ENCODE peak calls at places on chromosome 1, in six cellular contexts. O, J, G, K, I and Y are unnamed samples.

GRCh38 chr1:200036616-200037270 is 9.2 kb downstream of the NR5A2 start:
- DNase-seq in O (no peak), J (no peak), G (no peak), K (no peak), I (no peak), Y (no peak)

GRCh38 chr1:192610114-192610958 is 25.6 kb upstream of the RGS13 start:
- DNase-seq in O (no peak), J (no peak), G (peak), K (no peak), I (no peak), Y (no peak)

GRCh38 chr1:218401896-218402770 is 57.0 kb downstream of the TGFB2 start:
- DNase-seq in O (no peak), J (peak), G (no peak), K (no peak), I (no peak), Y (no peak)

GRCh38 chr1:27570823-27571222 is 33.1 kb downstream of the AHDC1 start:
- DNase-seq in O (no peak), J (peak), G (no peak), K (no peak), I (no peak), Y (no peak)

GRCh38 chr1:245026252-245026651 is 128.5 kb upstream of the KIF26B start:
- DNase-seq in O (no peak), J (no peak), G (no peak), K (no peak), I (no peak), Y (no peak)

GRCh38 chr1:198399452-198399851 is 141.0 kb downstream of the ATP6V1G3 start:
- DNase-seq in O (no peak), J (no peak), G (no peak), K (no peak), I (no peak), Y (no peak)

GRCh38 chr1:8970870-8971337 is 25.2 kb downstream of the CA6 start:
- DNase-seq in O (no peak), J (no peak), G (no peak), K (no peak), I (no peak), Y (no peak)

GRCh38 chr1:96487404-96487803 is 234.2 kb upstream of the PTBP2 start:
- DNase-seq in O (no peak), J (no peak), G (no peak), K (no peak), I (no peak), Y (no peak)

GRCh38 chr1:204623365-204623893 is 62.1 kb downstream of the LRRN2 start:
- DNase-seq in O (no peak), J (peak), G (peak), K (no peak), I (no peak), Y (no peak)

GRCh38 chr1:32701951-32702598 is 495 bp downstream of the SYNC start:
- DNase-seq in O (no peak), J (no peak), G (no peak), K (peak), I (no peak), Y (no peak)

GRCh38 chr1:197998110-197998509 is 80.9 kb downstream of the LHX9 start:
- DNase-seq in O (no peak), J (no peak), G (no peak), K (no peak), I (no peak), Y (no peak)

GRCh38 chr1:207282496-207283380 is 38.7 kb upstream of the CD55 start:
- DNase-seq in O (peak), J (no peak), G (no peak), K (no peak), I (no peak), Y (no peak)

GRCh38 chr1:10795305-10796021 is 983 bp downstream of the CASZ1 start:
- DNase-seq in O (no peak), J (no peak), G (no peak), K (no peak), I (no peak), Y (no peak)

GRCh38 chr1:81549588-81550127 is 251.1 kb upstream of the ADGRL2 start:
- DNase-seq in O (no peak), J (peak), G (peak), K (no peak), I (no peak), Y (no peak)

GRCh38 chr1:173410794-173411236 is 66.3 kb upstream of the PRDX6 start:
- DNase-seq in O (no peak), J (no peak), G (no peak), K (no peak), I (no peak), Y (no peak)

GRCh38 chr1:76465030-76465429 is 390.5 kb downstream of the ST6GALNAC3 start:
- DNase-seq in O (no peak), J (no peak), G (no peak), K (no peak), I (no peak), Y (no peak)

GRCh38 chr1:210428696-210429095 is 100.0 kb downstream of the HHAT start:
- DNase-seq in O (no peak), J (no peak), G (no peak), K (no peak), I (no peak), Y (no peak)

GRCh38 chr1:63907051-63907450 is 133.2 kb downstream of the ROR1 start:
- DNase-seq in O (no peak), J (no peak), G (no peak), K (no peak), I (no peak), Y (no peak)

GRCh38 chr1:247639381-247639981 is 34.1 kb downstream of the OR2G3 start:
- DNase-seq in O (peak), J (no peak), G (no peak), K (peak), I (peak), Y (no peak)

GRCh38 chr1:174051956-174052355 is 29.8 kb upstream of the RC3H1 start:
- DNase-seq in O (no peak), J (no peak), G (no peak), K (no peak), I (no peak), Y (no peak)

GRCh38 chr1:169915150-169915549 is 21.5 kb upstream of the SCYL3 start:
- DNase-seq in O (no peak), J (no peak), G (no peak), K (no peak), I (no peak), Y (no peak)

GRCh38 chr1:3014041-3014440 is 7.2 kb upstream of the ACTRT2 start:
- DNase-seq in O (no peak), J (no peak), G (no peak), K (no peak), I (peak), Y (no peak)

GRCh38 chr1:246503341-246503740 is 3.7 kb downstream of the SMYD3 start:
- DNase-seq in O (no peak), J (no peak), G (no peak), K (no peak), I (no peak), Y (no peak)

GRCh38 chr1:246508897-246509688 is 2.0 kb upstream of the SMYD3 start:
- DNase-seq in O (no peak), J (no peak), G (no peak), K (no peak), I (no peak), Y (no peak)

GRCh38 chr1:246510147-246511030 is 3.3 kb upstream of the SMYD3 start:
- DNase-seq in O (no peak), J (no peak), G (no peak), K (no peak), I (no peak), Y (no peak)

GRCh38 chr1:246506440-246506784 is 667 bp downstream of the SMYD3 start:
- DNase-seq in O (no peak), J (no peak), G (no peak), K (no peak), I (no peak), Y (peak)

GRCh38 chr1:246506785-246507639 is at the start of gene SMYD3:
- DNase-seq in O (peak), J (peak), G (peak), K (peak), I (peak), Y (peak)
- TF ChIP-seq POLR2A in O (no peak), J (peak), G (peak), K (peak), I (no peak), Y (no peak)

DNA sequence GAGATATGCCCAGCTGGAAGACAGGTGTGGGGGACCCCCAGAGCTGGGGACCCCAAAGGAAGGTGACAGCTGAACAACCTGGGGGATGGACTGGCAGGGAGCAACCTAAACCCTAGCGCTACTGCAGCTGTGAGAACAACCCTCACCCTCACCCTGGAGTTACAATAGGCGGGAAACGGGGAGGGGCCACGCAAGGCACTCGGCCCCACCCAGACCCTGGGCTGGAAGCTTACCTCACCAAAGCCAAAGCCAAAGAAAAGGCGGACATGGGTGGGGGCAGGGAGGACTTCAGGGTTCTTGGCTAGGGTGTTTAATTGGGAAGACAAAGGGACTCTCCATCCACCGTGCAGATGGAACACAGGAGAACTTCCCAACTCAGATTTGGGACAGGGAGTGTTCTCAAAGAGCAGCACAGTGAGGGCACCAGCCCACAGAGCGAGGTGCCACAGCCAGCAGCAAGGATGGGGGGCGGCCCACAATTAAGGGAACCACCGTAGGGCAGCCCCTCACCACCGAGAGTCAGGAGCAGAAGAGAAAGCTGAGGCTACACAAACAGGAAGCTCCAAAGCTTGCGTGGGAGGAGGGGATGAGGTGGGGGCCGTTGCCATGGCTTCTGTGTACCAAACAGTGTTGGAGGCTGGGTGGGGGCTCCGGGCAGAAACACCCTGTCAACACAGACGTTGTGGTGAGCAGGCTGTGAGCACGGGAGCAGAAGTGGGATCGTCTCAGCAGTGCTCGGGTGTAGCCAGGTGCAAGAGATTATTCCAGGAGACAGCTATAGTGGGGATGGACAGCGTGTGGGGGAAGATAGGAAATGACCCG is 1.9 kb downstream of the TAGLN2 start:
- DNase-seq in O (peak), J (peak), G (peak), K (peak), I (peak), Y (peak)
- TF ChIP-seq POLR2A in O (no peak), J (no peak), G (peak), K (peak), I (peak), Y (no peak)

GRCh38 chr1:46667782-46668760 is at the start of gene ATPAF1:
- DNase-seq in O (peak), J (peak), G (peak), K (peak), I (peak), Y (no peak)
- TF ChIP-seq POLR2A in O (no peak), J (peak), G (peak), K (peak), I (no peak), Y (no peak)

GRCh38 chr1:225809842-225810578 is at the start of gene EPHX1:
- DNase-seq in O (peak), J (peak), G (peak), K (peak), I (peak), Y (peak)
- TF ChIP-seq POLR2A in O (no peak), J (peak), G (peak), K (peak), I (no peak), Y (no peak)

GRCh38 chr1:89705901-89706699 is 73.2 kb downstream of the LRRC8C start:
- DNase-seq in O (no peak), J (no peak), G (no peak), K (no peak), I (no peak), Y (no peak)
- TF ChIP-seq POLR2A in O (no peak), J (no peak), G (no peak), K (no peak), I (no peak), Y (no peak)

GRCh38 chr1:53297226-53297625 is 30.6 kb downstream of the LRP8 start:
- DNase-seq in O (no peak), J (no peak), G (no peak), K (no peak), I (no peak), Y (no peak)

GRCh38 chr1:53293123-53293522 is 34.7 kb downstream of the LRP8 start:
- DNase-seq in O (no peak), J (no peak), G (no peak), K (no peak), I (no peak), Y (no peak)

GRCh38 chr1:53295746-53296722 is 31.8 kb downstream of the LRP8 start:
- DNase-seq in O (no peak), J (no peak), G (no peak), K (no peak), I (no peak), Y (no peak)

GRCh38 chr1:53294557-53294956 is 33.3 kb downstream of the LRP8 start:
- DNase-seq in O (no peak), J (no peak), G (no peak), K (no peak), I (no peak), Y (no peak)

GRCh38 chr1:53295295-53295694 is 32.6 kb downstream of the LRP8 start:
- DNase-seq in O (no peak), J (no peak), G (no peak), K (no peak), I (no peak), Y (no peak)
- TF ChIP-seq POLR2A in O (no peak), J (no peak), G (no peak), K (no peak), I (no peak), Y (no peak)